ENCODE peak calls at places on chromosomes 2 and 18, in four cellular contexts. One of them, this sample, is unnamed.

GRCh38 chr2:70828914-70829824 is 6.4 kb downstream of the CD207 start:
- DNase-seq in WERI-Rb-1: no peak
- DNase-seq in cardiac fibroblast: peak
- DNase-seq in GM23338: no peak
- DNase-seq in this sample: no peak

GRCh38 chr18:58567453-58568196 is 61.3 kb downstream of the ALPK2 start:
- DNase-seq in GM23338: no peak
- DNase-seq in WERI-Rb-1: no peak
- DNase-seq in cardiac fibroblast: peak
- DNase-seq in this sample: no peak

GRCh38 chr2:62221141-62221540 is 25.2 kb downstream of the B3GNT2 start:
- DNase-seq in WERI-Rb-1: no peak
- DNase-seq in GM23338: no peak
- DNase-seq in cardiac fibroblast: peak
- DNase-seq in this sample: no peak

GRCh38 chr2:128640166-128640846 is 321.6 kb upstream of the HS6ST1 start:
- DNase-seq in GM23338: no peak
- DNase-seq in cardiac fibroblast: no peak
- DNase-seq in WERI-Rb-1: no peak
- DNase-seq in this sample: no peak

GRCh38 chr2:149149007-149149297 is 110.5 kb downstream of the LYPD6B start:
- DNase-seq in WERI-Rb-1: no peak
- DNase-seq in cardiac fibroblast: no peak
- DNase-seq in GM23338: no peak
- DNase-seq in this sample: no peak

GRCh38 chr2:232438951-232439757 is 16.8 kb upstream of the ALPI start:
- DNase-seq in cardiac fibroblast: peak
- DNase-seq in WERI-Rb-1: peak
- DNase-seq in GM23338: no peak
- DNase-seq in this sample: peak

GRCh38 chr2:48471048-48471474 is 58.9 kb upstream of the STON1 start:
- DNase-seq in cardiac fibroblast: peak
- DNase-seq in WERI-Rb-1: peak
- DNase-seq in GM23338: peak
- DNase-seq in this sample: peak

GRCh38 chr2:182066439-182067061 is 80.9 kb downstream of the PPP1R1C start:
- DNase-seq in cardiac fibroblast: peak
- DNase-seq in WERI-Rb-1: no peak
- DNase-seq in GM23338: no peak
- DNase-seq in this sample: no peak

GRCh38 chr2:180012523-180012922 is 5.4 kb upstream of the CWC22 start:
- DNase-seq in cardiac fibroblast: peak
- DNase-seq in GM23338: no peak
- DNase-seq in WERI-Rb-1: no peak
- DNase-seq in this sample: no peak

GRCh38 chr2:3142961-3143571 is 234.6 kb downstream of the EIPR1 start:
- DNase-seq in GM23338: no peak
- DNase-seq in cardiac fibroblast: no peak
- DNase-seq in WERI-Rb-1: no peak
- DNase-seq in this sample: no peak

GRCh38 chr2:221195829-221196228 is 376.3 kb downstream of the EPHA4 start:
- DNase-seq in WERI-Rb-1: no peak
- DNase-seq in cardiac fibroblast: no peak
- DNase-seq in GM23338: no peak
- DNase-seq in this sample: no peak

GRCh38 chr18:56672981-56673380 is 21.8 kb downstream of the WDR7 start:
- DNase-seq in cardiac fibroblast: no peak
- DNase-seq in WERI-Rb-1: no peak
- DNase-seq in GM23338: no peak
- DNase-seq in this sample: no peak

GRCh38 chr2:238169021-238169707 is 10.4 kb downstream of the ERFE start:
- DNase-seq in WERI-Rb-1: no peak
- DNase-seq in GM23338: no peak
- DNase-seq in cardiac fibroblast: peak
- DNase-seq in this sample: no peak

GRCh38 chr18:58687871-58688308 is 16.6 kb downstream of the MALT1 start:
- DNase-seq in cardiac fibroblast: no peak
- DNase-seq in WERI-Rb-1: no peak
- DNase-seq in GM23338: no peak
- DNase-seq in this sample: no peak

GRCh38 chr2:60046529-60046928 is 506.9 kb downstream of the BCL11A start:
- DNase-seq in WERI-Rb-1: no peak
- DNase-seq in GM23338: no peak
- DNase-seq in cardiac fibroblast: no peak
- DNase-seq in this sample: no peak

GRCh38 chr2:10447300-10448207 is 573 bp downstream of the ODC1 start:
- DNase-seq in GM23338: peak
- DNase-seq in WERI-Rb-1: no peak
- DNase-seq in cardiac fibroblast: peak
- DNase-seq in this sample: no peak

GRCh38 chr18:35178260-35178659 is 62.6 kb upstream of the ZNF397 start:
- DNase-seq in GM23338: no peak
- DNase-seq in cardiac fibroblast: peak
- DNase-seq in WERI-Rb-1: no peak
- DNase-seq in this sample: no peak

GRCh38 chr2:68931799-68932198 is 20.9 kb downstream of the GKN2 start:
- DNase-seq in WERI-Rb-1: no peak
- DNase-seq in cardiac fibroblast: peak
- DNase-seq in GM23338: no peak
- DNase-seq in this sample: no peak

GRCh38 chr2:113138428-113139322 is 11.3 kb downstream of the IL1RN start:
- DNase-seq in GM23338: peak
- DNase-seq in WERI-Rb-1: peak
- DNase-seq in cardiac fibroblast: peak
- DNase-seq in this sample: peak

GRCh38 chr18:45841060-45841764 is 15.7 kb downstream of the SIGLEC15 start:
- DNase-seq in GM23338: no peak
- DNase-seq in WERI-Rb-1: no peak
- DNase-seq in cardiac fibroblast: no peak
- DNase-seq in this sample: no peak

GRCh38 chr2:202339052-202339870 is 36.9 kb upstream of the BMPR2 start:
- DNase-seq in WERI-Rb-1: no peak
- DNase-seq in GM23338: no peak
- DNase-seq in cardiac fibroblast: peak
- DNase-seq in this sample: no peak

GRCh38 chr2:239858179-239858578 is 167.0 kb downstream of the NDUFA10 start:
- DNase-seq in cardiac fibroblast: no peak
- DNase-seq in WERI-Rb-1: peak
- DNase-seq in GM23338: no peak
- DNase-seq in this sample: no peak

GRCh38 chr2:197915548-197916265 is 111.3 kb downstream of the PLCL1 start:
- DNase-seq in GM23338: no peak
- DNase-seq in WERI-Rb-1: no peak
- DNase-seq in cardiac fibroblast: peak
- DNase-seq in this sample: no peak

GRCh38 chr2:176134978-176135575 is 5.6 kb downstream of the HOXD8 start:
- DNase-seq in cardiac fibroblast: peak
- DNase-seq in WERI-Rb-1: no peak
- DNase-seq in GM23338: no peak
- DNase-seq in this sample: no peak

GRCh38 chr2:86280191-86280667 is 57.2 kb downstream of the REEP1 start:
- DNase-seq in WERI-Rb-1: no peak
- DNase-seq in GM23338: no peak
- DNase-seq in cardiac fibroblast: no peak
- DNase-seq in this sample: no peak

GRCh38 chr2:27621524-27621923 is 7.3 kb downstream of the CCDC121 start:
- DNase-seq in GM23338: peak
- DNase-seq in WERI-Rb-1: no peak
- DNase-seq in cardiac fibroblast: no peak
- DNase-seq in this sample: no peak

GRCh38 chr2:178418426-178418825 is 32.5 kb downstream of the PRKRA start:
- DNase-seq in WERI-Rb-1: no peak
- DNase-seq in cardiac fibroblast: peak
- DNase-seq in GM23338: no peak
- DNase-seq in this sample: no peak

GRCh38 chr2:79935771-79936657 is 368.5 kb downstream of the LRRTM1 start:
- DNase-seq in GM23338: peak
- DNase-seq in WERI-Rb-1: peak
- DNase-seq in cardiac fibroblast: peak
- DNase-seq in this sample: peak

GRCh38 chr2:18425186-18425585 is 135.3 kb downstream of the RDH14 start:
- DNase-seq in GM23338: peak
- DNase-seq in cardiac fibroblast: peak
- DNase-seq in WERI-Rb-1: no peak
- DNase-seq in this sample: no peak
- TF ChIP-seq CTCF in GM23338: peak
- TF ChIP-seq CTCF in cardiac fibroblast: no peak
- TF ChIP-seq CTCF in WERI-Rb-1: peak
- TF ChIP-seq CTCF in this sample: peak

DNA sequence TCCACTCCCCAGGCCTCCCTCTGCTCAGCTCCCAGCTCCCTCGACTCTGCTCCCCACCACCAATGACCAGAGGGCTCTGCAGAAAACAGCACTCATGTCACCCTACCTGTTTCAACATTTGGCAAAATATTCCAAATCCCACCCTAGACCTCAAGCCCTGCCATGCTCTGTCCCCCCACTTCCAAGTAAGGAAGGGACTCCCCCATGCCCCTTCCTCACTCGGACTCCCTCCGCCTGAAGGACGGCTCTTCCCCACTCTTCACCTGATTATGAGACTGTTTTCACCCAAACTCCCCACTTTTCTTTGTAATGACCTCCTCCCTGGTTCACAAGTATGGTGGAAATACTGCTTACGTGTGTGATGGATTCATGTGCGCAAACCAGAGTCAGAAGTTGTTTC is 208.4 kb downstream of the MGAT5 start:
- DNase-seq in WERI-Rb-1: no peak
- DNase-seq in cardiac fibroblast: no peak
- DNase-seq in GM23338: no peak
- DNase-seq in this sample: no peak
- TF ChIP-seq CTCF in WERI-Rb-1: no peak
- TF ChIP-seq CTCF in cardiac fibroblast: no peak
- TF ChIP-seq CTCF in GM23338: no peak
- TF ChIP-seq CTCF in this sample: no peak

DNA sequence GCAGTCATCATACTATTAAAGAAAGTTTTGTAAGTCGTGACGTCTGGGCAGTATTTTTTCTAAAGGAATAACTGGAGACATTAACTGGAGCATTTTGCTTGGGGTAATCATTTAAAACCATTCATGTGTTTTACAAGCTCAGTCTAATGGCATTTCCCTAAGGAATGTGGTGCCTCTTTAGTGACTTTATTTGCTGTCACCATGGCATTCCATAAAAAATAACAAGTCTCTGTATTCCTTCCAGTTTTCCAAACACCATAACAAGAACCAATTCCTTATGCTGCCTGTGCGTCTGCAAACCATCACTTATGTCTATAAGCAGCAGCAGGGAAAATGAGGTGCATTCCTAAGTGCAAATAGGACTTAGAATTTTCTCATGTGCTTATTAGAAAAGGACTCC is 82.7 kb downstream of the EPB41L3 start:
- DNase-seq in GM23338: no peak
- DNase-seq in WERI-Rb-1: no peak
- DNase-seq in cardiac fibroblast: no peak
- DNase-seq in this sample: no peak
- TF ChIP-seq CTCF in GM23338: no peak
- TF ChIP-seq CTCF in WERI-Rb-1: no peak
- TF ChIP-seq CTCF in cardiac fibroblast: no peak
- TF ChIP-seq CTCF in this sample: no peak

DNA sequence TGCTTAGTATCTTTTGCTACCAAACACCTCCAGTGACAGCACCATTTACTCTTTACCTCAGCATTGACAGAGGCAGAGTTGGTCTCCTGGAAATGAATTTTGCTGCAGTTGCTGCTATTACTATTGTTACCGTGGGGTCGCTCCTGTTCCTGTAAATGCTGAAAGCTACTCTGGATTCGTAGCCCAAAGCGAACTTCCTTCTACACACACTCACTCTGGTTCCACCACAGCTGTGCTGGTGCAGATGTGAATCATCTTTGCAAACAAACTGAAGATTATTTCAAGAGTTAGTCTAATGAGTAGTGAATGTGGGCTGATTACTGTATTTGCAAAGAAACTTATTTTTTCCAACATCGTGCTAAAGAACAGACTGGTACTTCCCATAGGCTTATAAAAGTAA is 303.9 kb downstream of the LPIN1 start:
- DNase-seq in WERI-Rb-1: no peak
- DNase-seq in GM23338: no peak
- DNase-seq in cardiac fibroblast: peak
- DNase-seq in this sample: no peak
- TF ChIP-seq CTCF in WERI-Rb-1: no peak
- TF ChIP-seq CTCF in GM23338: no peak
- TF ChIP-seq CTCF in cardiac fibroblast: no peak
- TF ChIP-seq CTCF in this sample: no peak

GRCh38 chr2:55887351-55887750 is 36.2 kb downstream of the EFEMP1 start:
- DNase-seq in GM23338: no peak
- DNase-seq in cardiac fibroblast: peak
- DNase-seq in WERI-Rb-1: no peak
- DNase-seq in this sample: no peak

GRCh38 chr2:55883339-55883738 is 40.2 kb downstream of the EFEMP1 start:
- DNase-seq in cardiac fibroblast: peak
- DNase-seq in GM23338: no peak
- DNase-seq in WERI-Rb-1: no peak
- DNase-seq in this sample: no peak

GRCh38 chr2:55883829-55884228 is 39.8 kb downstream of the EFEMP1 start:
- DNase-seq in GM23338: no peak
- DNase-seq in cardiac fibroblast: no peak
- DNase-seq in WERI-Rb-1: no peak
- DNase-seq in this sample: no peak

GRCh38 chr2:55885944-55886281 is 37.7 kb downstream of the EFEMP1 start:
- DNase-seq in cardiac fibroblast: no peak
- DNase-seq in GM23338: no peak
- DNase-seq in WERI-Rb-1: no peak
- DNase-seq in this sample: no peak

DNA sequence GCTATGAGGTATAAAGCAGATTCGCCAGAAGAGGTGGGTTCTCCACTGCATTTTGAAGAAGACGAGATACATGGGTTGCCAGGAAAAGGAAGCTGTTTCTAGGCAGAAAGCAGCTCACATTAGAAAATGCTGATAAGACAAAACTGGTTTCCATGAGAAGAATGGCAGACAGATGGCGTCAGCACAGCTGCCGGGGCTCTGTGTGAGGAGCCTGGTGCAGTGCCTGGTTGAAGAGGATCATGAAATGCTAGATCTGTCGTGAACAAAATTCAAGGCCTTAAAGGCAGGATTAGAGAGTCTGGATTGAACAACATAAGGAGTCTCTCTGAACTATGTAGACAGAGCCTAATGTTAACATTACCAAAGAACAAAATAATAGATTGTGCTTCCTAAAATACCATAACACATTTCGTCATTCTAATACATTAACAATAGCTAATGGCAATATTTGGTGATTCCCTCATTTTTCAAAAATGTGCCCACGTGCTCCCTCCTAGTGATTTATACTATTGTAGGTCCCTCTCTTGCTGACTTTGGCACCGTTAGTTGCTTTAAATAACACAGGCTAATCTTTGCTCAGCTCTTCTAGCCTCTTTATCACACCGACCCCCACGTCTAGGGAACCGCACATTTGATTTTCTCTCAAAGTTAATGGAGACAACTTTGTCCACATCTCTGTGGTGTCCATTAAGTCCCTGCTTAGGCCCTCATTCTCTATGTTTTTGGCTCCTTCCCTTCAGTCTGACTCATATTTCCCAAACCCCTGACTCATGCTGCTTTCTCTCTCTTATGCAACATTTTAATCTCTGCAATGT is 38.2 kb downstream of the EFEMP1 start:
- DNase-seq in WERI-Rb-1: no peak
- DNase-seq in cardiac fibroblast: peak
- DNase-seq in GM23338: no peak
- DNase-seq in this sample: no peak
- TF ChIP-seq CTCF in WERI-Rb-1: no peak
- TF ChIP-seq CTCF in cardiac fibroblast: no peak
- TF ChIP-seq CTCF in GM23338: no peak
- TF ChIP-seq CTCF in this sample: no peak

This sample was measured in nephron progenitor cell.